ENCODE peak calls at places on chromosomes 12 and 14, in five cellular contexts. U is pancreas, G is AG10803, Y is GM12865, S is heart left ventricle. N is an unnamed sample.

GRCh38 chr12:76123301-76124212 is 39.1 kb upstream of the NAP1L1 start:
- DNase-seq in U (no peak), Y (no peak), S (no peak), G (peak; percentile 60), N (no peak)

GRCh38 chr14:80974338-80975078 is 19.1 kb downstream of the TSHR start:
- DNase-seq in G (peak; percentile 92), S (no peak), U (no peak), Y (no peak), N (peak; percentile 48)

GRCh38 chr12:53418221-53418620 is 5.4 kb upstream of the AMHR2 start:
- DNase-seq in U (no peak), S (no peak), G (no peak), Y (no peak), N (no peak)

GRCh38 chr14:68619805-68620574 is 172.9 kb downstream of the ZFP36L1 start:
- DNase-seq in Y (no peak), G (no peak), U (no peak), S (no peak), N (no peak)

GRCh38 chr14:65015391-65015790 is 28.7 kb downstream of the FNTB start:
- DNase-seq in S (no peak), Y (no peak), G (no peak), U (no peak), N (no peak)

GRCh38 chr12:12542964-12543363 is 19.7 kb downstream of the DUSP16 start:
- DNase-seq in S (no peak), Y (no peak), U (no peak), G (no peak), N (no peak)

GRCh38 chr12:67193705-67194104 is 75.5 kb upstream of the CAND1 start:
- DNase-seq in G (peak; percentile 16), S (no peak), U (no peak), Y (peak; percentile 49), N (no peak)

GRCh38 chr12:96070670-96071279 is 35.4 kb upstream of the LTA4H start:
- DNase-seq in Y (peak; percentile 52), S (no peak), U (no peak), G (peak; percentile 27), N (no peak)

GRCh38 chr14:34711808-34712712 is 2.3 kb downstream of the CFL2 start:
- DNase-seq in U (no peak), S (no peak), Y (no peak), G (no peak), N (no peak)

GRCh38 chr14:34711169-34711568 is 3.2 kb downstream of the CFL2 start:
- DNase-seq in U (no peak), Y (peak; percentile 78), G (peak; percentile 94), S (no peak), N (peak; percentile 76)

GRCh38 chr14:34713122-34713680 is 1.2 kb downstream of the CFL2 start:
- DNase-seq in S (no peak), G (no peak), Y (no peak), U (no peak), N (no peak)

GRCh38 chr14:34710006-34710405 is 4.4 kb downstream of the CFL2 start:
- DNase-seq in S (no peak), U (no peak), G (no peak), Y (no peak), N (no peak)

GRCh38 chr14:34710744-34711143 is 3.6 kb downstream of the CFL2 start:
- DNase-seq in Y (no peak), S (no peak), U (no peak), G (peak; percentile 53), N (no peak)
- H3K4me3 ChIP-seq in Y (peak overlapping the region; percentile 17), S (no peak overlapping the region), U (no peak overlapping the region), G (peak overlapping the region; percentile 8), N (no peak overlapping the region)

GRCh38 chr12:59446156-59446555 is 149.7 kb upstream of the SLC16A7 start:
- DNase-seq in Y (no peak), G (no peak), S (no peak), U (no peak), N (no peak)

DNA sequence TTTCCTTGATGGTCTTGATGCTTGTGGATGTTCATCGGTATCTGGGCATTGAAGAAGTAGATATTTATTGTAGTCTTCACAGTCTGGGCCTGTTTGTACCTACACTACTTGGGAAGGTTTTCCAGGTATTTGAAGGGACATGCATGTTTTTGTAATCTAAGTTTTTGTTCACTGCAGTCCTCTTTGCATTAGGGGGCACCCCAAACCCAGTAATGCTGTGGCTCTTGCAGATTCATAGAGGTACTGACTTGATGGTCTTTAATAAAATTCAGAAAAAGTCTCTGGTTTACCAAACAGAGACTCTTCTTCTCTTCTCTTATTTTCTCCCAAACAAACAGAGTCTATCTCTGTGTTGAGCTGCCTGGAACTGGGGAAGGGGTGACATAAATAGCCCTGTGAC is 150.9 kb upstream of the SLC16A7 start:
- DNase-seq in U (no peak), Y (peak; percentile 5), G (peak; percentile 25), S (no peak), N (no peak)
- TF ChIP-seq CTCF in U (no peak), Y (peak; percentile 6), G (peak; percentile 41), S (peak; percentile 45), N (peak; percentile 51)

GRCh38 chr12:113468365-113469223 is 3.1 kb downstream of the LHX5 start:
- DNase-seq in G (no peak), S (no peak), Y (no peak), U (no peak), N (no peak)

GRCh38 chr12:113466770-113467153 is 4.9 kb downstream of the LHX5 start:
- DNase-seq in S (no peak), G (no peak), U (no peak), Y (no peak), N (no peak)

GRCh38 chr12:113467154-113467513 is 4.5 kb downstream of the LHX5 start:
- DNase-seq in G (no peak), U (no peak), Y (no peak), S (no peak), N (no peak)

GRCh38 chr12:113469224-113469652 is 2.4 kb downstream of the LHX5 start:
- DNase-seq in Y (no peak), U (no peak), S (no peak), G (no peak), N (no peak)

GRCh38 chr12:113467514-113468364 is 3.9 kb downstream of the LHX5 start:
- DNase-seq in Y (no peak), U (no peak), G (no peak), S (no peak), N (no peak)
- H3K4me3 ChIP-seq in Y (peak overlapping the region; percentile 1), U (no peak overlapping the region), G (peak overlapping the region; percentile 53), S (peak overlapping the region; percentile 34), N (peak overlapping the region; percentile 38)

DNA sequence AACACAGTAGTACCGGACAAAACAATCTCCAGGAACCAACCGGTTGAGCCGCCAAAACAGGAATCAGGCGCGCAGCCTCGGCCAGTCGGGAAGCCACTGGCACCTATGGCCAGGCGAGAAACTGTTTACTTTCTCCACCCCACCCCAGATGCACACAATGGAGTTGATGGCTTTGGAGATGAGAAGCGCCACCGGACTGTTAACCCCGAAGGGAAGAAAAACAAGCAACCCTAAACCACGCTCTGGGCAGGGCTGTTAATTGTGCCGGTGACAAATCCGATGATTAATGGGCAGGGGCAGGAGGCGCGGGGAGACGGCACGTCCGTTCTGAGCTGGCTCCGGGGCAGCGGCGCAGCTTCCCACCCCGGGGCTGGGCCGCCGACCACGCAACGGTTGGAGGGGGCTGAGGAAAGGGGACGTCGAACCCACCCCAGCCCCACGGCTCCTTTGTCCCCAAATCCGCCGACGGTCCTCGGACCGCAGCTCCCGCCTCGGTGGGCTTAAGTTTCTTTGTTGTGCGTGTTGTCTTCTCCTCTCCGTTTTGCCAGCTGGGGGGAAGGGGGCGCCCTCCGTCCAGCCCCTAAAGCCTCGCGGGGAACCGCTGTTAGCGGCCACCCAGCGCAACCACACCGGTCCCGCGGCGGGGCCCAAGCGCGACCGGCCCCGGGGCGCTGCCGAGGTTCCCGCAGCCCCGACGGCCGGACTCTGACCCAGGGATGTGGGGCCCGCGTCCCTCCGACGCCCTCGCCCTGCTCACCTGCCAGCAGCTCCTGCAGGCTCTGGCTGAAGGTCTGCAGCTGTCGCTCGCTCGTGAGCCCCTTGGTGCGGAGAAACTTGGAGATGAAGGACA is 790 bp downstream of the BTG1 start:
- DNase-seq in Y (peak; percentile 60), G (peak; percentile 55), U (peak; percentile 55), S (peak; percentile 82), N (no peak)
- TF ChIP-seq CTCF in Y (no peak), G (no peak), U (no peak), S (peak; percentile 24), N (no peak)

GRCh38 chr14:21475767-21476525 is 813 bp downstream of the RAB2B start:
- DNase-seq in Y (no peak), U (no peak), S (no peak), G (no peak), N (no peak)
- H3K4me3 ChIP-seq in Y (peak overlapping the region; percentile 80), U (peak overlapping the region; percentile 80), S (peak overlapping the region; percentile 4), G (peak overlapping the region; percentile 96), N (peak overlapping the region; percentile 100)

DNA sequence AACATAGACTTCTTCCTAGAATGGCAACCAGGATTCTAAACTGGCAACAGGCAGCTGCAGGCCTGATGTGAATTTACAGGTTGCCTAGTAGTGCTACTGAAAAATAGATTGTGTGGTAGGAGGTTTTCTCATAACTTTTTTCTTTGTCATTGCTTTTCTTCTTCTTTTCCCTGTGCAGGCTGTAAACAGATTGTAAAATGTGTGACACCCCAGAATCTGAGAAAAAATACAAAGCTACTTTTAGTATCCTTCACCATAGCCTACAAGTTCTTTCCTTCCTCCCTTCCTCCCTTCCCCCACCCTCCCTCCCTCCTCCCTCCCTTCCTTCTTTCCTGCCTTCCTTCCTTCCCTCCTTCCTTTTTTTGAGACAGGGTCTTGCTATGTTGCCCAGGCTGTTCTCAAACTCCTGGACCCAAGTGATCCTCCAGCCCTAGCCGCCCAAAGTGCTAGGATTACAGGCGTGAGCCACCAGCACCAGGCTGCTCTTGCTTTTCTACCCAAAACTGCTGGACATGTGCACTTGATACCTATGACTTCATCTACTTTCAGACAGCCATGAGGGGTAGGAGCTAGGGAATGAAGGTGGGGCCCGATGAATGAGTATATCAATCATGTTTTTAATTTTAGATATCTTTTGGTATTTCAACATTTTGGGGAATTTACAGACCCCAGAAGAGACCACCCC is 114.2 kb upstream of the EEA1 start:
- DNase-seq in Y (no peak), S (no peak), U (no peak), G (no peak), N (no peak)
- TF ChIP-seq CTCF in Y (no peak), S (no peak), U (no peak), G (no peak), N (no peak)

N was measured in AG09309.